ENCODE peak calls at places on chromosomes 1 and 21, in eight cellular contexts. B is left ventricle myocardium inferior, R is thyroid gland, Q is PC-9, M is prostate gland, E is SK-N-SH, Y is heart right ventricle, H is IMR-90. V is an unnamed sample.
A peak's percentile ranks its signal among the peaks of the same experiment; 100 is the strongest.

GRCh38 chr1:93692451-93692861 is 10.8 kb upstream of the BCAR3 start:
- DNase-seq in B (no peak), R (peak; percentile 74), Q (peak; percentile 79), M (no peak), E (no peak), Y (no peak), H (peak; percentile 53), V (no peak)

GRCh38 chr1:174743654-174744561 is 255.8 kb upstream of the CACYBP start:
- DNase-seq in B (no peak), R (no peak), Q (peak; percentile 52), M (no peak), E (peak; percentile 31), Y (no peak), H (peak; percentile 63), V (no peak)

GRCh38 chr21:42456457-42456856 is 39.6 kb downstream of the RSPH1 start:
- DNase-seq in B (no peak), R (no peak), Q (no peak), M (no peak), E (no peak), Y (no peak), H (no peak), V (peak; percentile 69)

GRCh38 chr1:2018217-2019161 is 656 bp upstream of the GABRD start:
- DNase-seq in B (no peak), R (no peak), Q (no peak), M (no peak), E (no peak), Y (no peak), H (no peak), V (no peak)

GRCh38 chr21:39106881-39107462 is 76.3 kb downstream of the PSMG1 start:
- DNase-seq in B (no peak), R (no peak), Q (no peak), M (no peak), E (no peak), Y (no peak), H (no peak), V (no peak)

GRCh38 chr1:27111771-27112573 is 43.0 kb downstream of the SLC9A1 start:
- DNase-seq in B (peak; percentile 77), R (peak; percentile 39), Q (peak; percentile 94), M (peak; percentile 65), E (peak; percentile 63), Y (peak; percentile 77), H (peak; percentile 100), V (peak; percentile 91)

GRCh38 chr1:93995837-93996526 is 86.8 kb upstream of the GCLM start:
- DNase-seq in B (no peak), R (peak; percentile 86), Q (no peak), M (no peak), E (no peak), Y (no peak), H (no peak), V (no peak)

GRCh38 chr1:116380499-116381316 is 7.7 kb downstream of the ATP1A1 start:
- DNase-seq in B (no peak), R (no peak), Q (no peak), M (no peak), E (no peak), Y (no peak), H (no peak), V (peak; percentile 34)

GRCh38 chr1:176691251-176692228 is 228.6 kb downstream of the PAPPA2 start:
- DNase-seq in B (no peak), R (peak; percentile 47), Q (peak; percentile 42), M (peak; percentile 42), E (peak; percentile 35), Y (peak; percentile 57), H (peak; percentile 43), V (peak; percentile 63)

DNA sequence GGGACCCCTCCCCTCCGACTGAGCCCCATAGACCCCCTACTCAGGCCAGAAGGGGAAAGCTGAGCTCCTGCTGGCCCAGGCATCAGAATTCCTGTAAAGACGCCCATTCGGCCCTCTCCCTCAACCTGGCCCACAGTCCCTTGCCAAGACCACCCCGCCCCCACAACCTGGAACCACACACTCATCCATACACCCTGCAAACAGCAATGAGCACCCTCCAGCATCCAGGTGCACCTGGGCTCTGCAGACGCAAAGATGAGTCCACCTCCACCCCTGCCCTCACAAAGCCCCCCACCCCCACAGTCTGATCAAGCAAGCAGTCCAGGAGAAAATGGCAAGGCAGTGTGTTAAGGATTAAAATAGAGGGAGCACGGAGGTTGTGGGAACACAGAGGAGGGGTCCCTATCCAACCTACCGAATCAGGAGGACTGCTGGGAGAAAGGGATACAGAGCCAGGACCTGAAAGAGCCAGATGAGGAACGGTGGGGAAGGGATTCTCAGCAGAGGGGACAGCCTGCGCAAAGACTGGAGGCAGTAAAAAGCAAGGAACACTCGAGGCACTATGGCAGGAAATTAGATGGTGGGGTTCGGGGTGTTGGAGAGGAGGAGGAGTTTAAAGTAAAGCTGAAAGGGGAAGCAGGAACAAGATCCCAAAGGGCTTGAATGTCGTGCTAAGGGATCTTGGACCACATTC is 67.3 kb upstream of the LAPTM5 start:
- DNase-seq in B (no peak), R (no peak), Q (no peak), M (no peak), E (no peak), Y (no peak), H (no peak), V (no peak)
- H3K27ac ChIP-seq in B (peak overlapping the region; percentile 97), R (peak overlapping the region; percentile 99), Q (no peak overlapping the region), M (peak overlapping the region; percentile 95), E (peak overlapping the region; percentile 96), Y (peak overlapping the region; percentile 91), H (peak overlapping the region; percentile 55), V (no peak overlapping the region)

GRCh38 chr1:204260601-204261197 is 46.9 kb upstream of the GOLT1A start:
- DNase-seq in B (no peak), R (no peak), Q (no peak), M (no peak), E (no peak), Y (no peak), H (no peak), V (no peak)

GRCh38 chr1:204259196-204259595 is 45.4 kb upstream of the GOLT1A start:
- DNase-seq in B (no peak), R (no peak), Q (no peak), M (no peak), E (no peak), Y (no peak), H (no peak), V (no peak)

GRCh38 chr1:204258213-204259115 is 44.7 kb upstream of the GOLT1A start:
- DNase-seq in B (peak; percentile 56), R (peak; percentile 46), Q (no peak), M (peak; percentile 60), E (peak; percentile 88), Y (peak; percentile 59), H (peak; percentile 63), V (peak; percentile 96)

GRCh38 chr1:204261266-204261665 is 47.5 kb upstream of the GOLT1A start:
- DNase-seq in B (no peak), R (no peak), Q (no peak), M (no peak), E (no peak), Y (no peak), H (no peak), V (no peak)

GRCh38 chr1:204259782-204260181 is 46.0 kb upstream of the GOLT1A start:
- DNase-seq in B (no peak), R (no peak), Q (no peak), M (no peak), E (no peak), Y (no peak), H (no peak), V (no peak)
- H3K36me3 ChIP-seq in B (peaks cover 34% of the 10 kb centered on the region), R (no peaks in the 10 kb centered on the region), Q (peaks cover 26% of the 10 kb centered on the region), M (no peaks in the 10 kb centered on the region), E (no peaks in the 10 kb centered on the region), Y (peaks cover 78% of the 10 kb centered on the region), H (peaks cover 24% of the 10 kb centered on the region), V (peaks cover 3% of the 10 kb centered on the region)

GRCh38 chr1:15118579-15118978 is 35.0 kb upstream of the TMEM51 start:
- DNase-seq in B (no peak), R (no peak), Q (no peak), M (no peak), E (no peak), Y (no peak), H (no peak), V (peak; percentile 28)
- H3K27ac ChIP-seq in B (no peak overlapping the region), R (no peak overlapping the region), Q (no peak overlapping the region), M (no peak overlapping the region), E (no peak overlapping the region), Y (no peak overlapping the region), H (no peak overlapping the region), V (no peak overlapping the region)

DNA sequence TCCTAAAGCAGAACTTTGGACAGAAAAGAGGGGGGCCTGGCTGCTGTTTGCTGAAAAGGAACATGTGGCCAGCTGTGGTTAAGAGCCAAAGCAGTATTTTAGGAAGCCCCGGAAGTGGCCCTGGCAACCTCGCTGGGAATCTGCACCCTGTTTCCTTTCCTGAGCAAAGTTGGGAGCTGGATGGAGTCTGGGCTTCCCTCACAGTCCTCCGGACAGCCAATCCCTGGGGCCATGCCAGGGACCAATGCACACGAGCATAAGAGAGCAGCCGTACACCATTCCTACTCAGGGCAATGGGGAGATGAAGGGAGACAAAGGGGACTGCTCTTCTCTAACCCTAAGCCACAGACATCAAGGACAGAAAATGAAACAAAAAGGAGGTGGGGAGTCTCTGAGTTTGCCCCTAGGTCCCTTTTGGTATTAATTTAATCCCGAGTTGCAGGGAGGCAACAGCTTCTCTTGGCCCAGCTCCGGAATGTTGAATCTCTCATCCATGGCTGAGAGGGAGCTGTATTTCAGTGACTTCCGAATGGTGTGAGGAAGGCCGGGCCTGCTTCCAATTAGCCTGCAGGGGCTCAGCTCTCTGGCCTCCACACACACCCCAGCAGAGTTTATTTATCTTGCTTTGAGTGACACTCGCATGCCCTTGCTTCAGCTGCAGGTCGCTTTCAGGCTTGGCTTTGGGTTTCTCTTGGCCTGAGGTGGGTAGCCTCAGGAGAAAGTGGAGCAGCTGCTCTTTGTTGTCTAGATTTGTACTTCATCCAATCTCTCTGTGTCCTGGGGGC is 154.0 kb downstream of the PLXNA2 start:
- DNase-seq in B (peak; percentile 53), R (peak; percentile 92), Q (no peak), M (no peak), E (peak; percentile 60), Y (peak; percentile 55), H (peak; percentile 36), V (no peak)
- H3K36me3 ChIP-seq in B (peaks cover 33% of the 10 kb centered on the region), R (peaks cover 7% of the 10 kb centered on the region), Q (peaks cover 6% of the 10 kb centered on the region), M (no peaks in the 10 kb centered on the region), E (peaks cover 41% of the 10 kb centered on the region), Y (peaks cover 89% of the 10 kb centered on the region), H (no peaks in the 10 kb centered on the region), V (peaks cover 44% of the 10 kb centered on the region)

GRCh38 chr1:213666113-213666512 is 321.7 kb upstream of the PROX1 start:
- DNase-seq in B (no peak), R (no peak), Q (no peak), M (no peak), E (no peak), Y (no peak), H (no peak), V (no peak)
- H3K27ac ChIP-seq in B (no peak overlapping the region), R (no peak overlapping the region), Q (no peak overlapping the region), M (no peak overlapping the region), E (no peak overlapping the region), Y (no peak overlapping the region), H (no peak overlapping the region), V (peak overlapping the region; percentile 0)